ENCODE peak calls at places on chromosome 21, in six cellular contexts. A is 8988T, D is spleen, J is skeletal muscle cell, H is ovary, L is HS-5. Q is an unnamed sample.

GRCh38 chr21:42480736-42481135 is 15.3 kb downstream of the RSPH1 start:
- DNase-seq in A (no peak), D (no peak), J (no peak), H (no peak), L (no peak), Q (no peak)

GRCh38 chr21:39854572-39854971 is 12.7 kb upstream of the PCP4 start:
- DNase-seq in A (no peak), D (no peak), J (no peak), H (no peak), L (no peak), Q (no peak)

GRCh38 chr21:17775431-17776126 is 43.6 kb downstream of the C21orf91 start:
- DNase-seq in A (no peak), D (peak; percentile 87), J (no peak), H (no peak), L (no peak), Q (no peak)

GRCh38 chr21:28298251-28298672 is 694.4 kb downstream of the LTN1 start:
- DNase-seq in A (no peak), D (no peak), J (no peak), H (no peak), L (no peak), Q (no peak)

GRCh38 chr21:29184047-29184446 is 53.6 kb downstream of the MAP3K7CL start:
- DNase-seq in A (no peak), D (no peak), J (no peak), H (no peak), L (no peak), Q (no peak)

GRCh38 chr21:35395728-35396127 is 346.6 kb upstream of the RUNX1 start:
- DNase-seq in A (no peak), D (no peak), J (peak; percentile 18), H (no peak), L (no peak), Q (no peak)

GRCh38 chr21:35578350-35578782 is 482.0 kb downstream of the SETD4 start:
- DNase-seq in A (no peak), D (no peak), J (peak; percentile 89), H (no peak), L (no peak), Q (no peak)

GRCh38 chr21:45991606-45992301 is 10.2 kb downstream of the COL6A1 start:
- DNase-seq in A (peak; percentile 8), D (peak; percentile 47), J (no peak), H (peak; percentile 6), L (no peak), Q (peak; percentile 58)

GRCh38 chr21:46393451-46393940 is 65.2 kb upstream of the DIP2A start:
- DNase-seq in A (no peak), D (no peak), J (no peak), H (peak; percentile 58), L (no peak), Q (peak; percentile 88)

GRCh38 chr21:8997011-8997440 is 1524.4 kb upstream of the TPTE start:
- DNase-seq in A (no peak), D (no peak), J (no peak), H (no peak), L (no peak), Q (no peak)

GRCh38 chr21:39713905-39714304 is 31.1 kb upstream of the IGSF5 start:
- DNase-seq in A (no peak), D (no peak), J (no peak), H (peak; percentile 40), L (no peak), Q (no peak)

GRCh38 chr21:28439852-28440251 is 552.8 kb downstream of the LTN1 start:
- DNase-seq in A (no peak), D (no peak), J (no peak), H (no peak), L (no peak), Q (no peak)

GRCh38 chr21:42561742-42562141 is 48.1 kb downstream of the SLC37A1 start:
- DNase-seq in A (no peak), D (peak; percentile 81), J (no peak), H (no peak), L (no peak), Q (no peak)

GRCh38 chr21:43933146-43933673 is 68.2 kb downstream of the AGPAT3 start:
- DNase-seq in A (no peak), D (no peak), J (no peak), H (no peak), L (no peak), Q (no peak)

GRCh38 chr21:31999810-32000468 is 127.1 kb downstream of the HUNK start:
- DNase-seq in A (no peak), D (no peak), J (no peak), H (no peak), L (no peak), Q (no peak)

GRCh38 chr21:38661296-38662223 is 144.2 kb upstream of the ETS2 start:
- DNase-seq in A (no peak), D (peak; percentile 76), J (no peak), H (peak; percentile 15), L (no peak), Q (no peak)

GRCh38 chr21:18812308-18812707 is 408.7 kb upstream of the TMPRSS15 start:
- DNase-seq in A (no peak), D (no peak), J (no peak), H (no peak), L (no peak), Q (no peak)

GRCh38 chr21:37592496-37592895 is 225.9 kb downstream of the DYRK1A start:
- DNase-seq in A (no peak), D (no peak), J (no peak), H (no peak), L (no peak), Q (no peak)

GRCh38 chr21:43193651-43194302 is 25.0 kb downstream of the CRYAA start:
- DNase-seq in A (no peak), D (peak; percentile 65), J (peak; percentile 56), H (no peak), L (peak; percentile 73), Q (no peak)

GRCh38 chr21:41470054-41470453 is 37.9 kb downstream of the TMPRSS2 start:
- DNase-seq in A (no peak), D (no peak), J (no peak), H (no peak), L (no peak), Q (no peak)

GRCh38 chr21:38499296-38499695 is 1.0 kb upstream of the ERG start:
- DNase-seq in A (no peak), D (no peak), J (no peak), H (no peak), L (no peak), Q (no peak)

GRCh38 chr21:39385299-39386145 is 36.6 kb upstream of the HMGN1 start:
- DNase-seq in A (no peak), D (peak; percentile 94), J (peak; percentile 40), H (peak; percentile 82), L (no peak), Q (no peak)

GRCh38 chr21:39676054-39676771 is 63.5 kb downstream of the B3GALT5 start:
- DNase-seq in A (no peak), D (no peak), J (peak; percentile 54), H (no peak), L (no peak), Q (no peak)

GRCh38 chr21:40254540-40255455 is 387.6 kb downstream of the PCP4 start:
- DNase-seq in A (no peak), D (no peak), J (peak; percentile 19), H (no peak), L (no peak), Q (no peak)

GRCh38 chr21:42107881-42108553 is 36.9 kb downstream of the UMODL1 start:
- DNase-seq in A (peak; percentile 95), D (peak; percentile 90), J (no peak), H (peak; percentile 29), L (no peak), Q (peak; percentile 91)

GRCh38 chr21:14119038-14119437 is 91.7 kb downstream of the LIPI start:
- DNase-seq in A (no peak), D (no peak), J (no peak), H (no peak), L (no peak), Q (no peak)

GRCh38 chr21:41711416-41712023 is 55.3 kb downstream of the RIPK4 start:
- DNase-seq in A (no peak), D (no peak), J (no peak), H (no peak), L (no peak), Q (peak; percentile 62)

GRCh38 chr21:36910581-36911307 is 55.7 kb downstream of the HLCS start:
- DNase-seq in A (no peak), D (no peak), J (peak; percentile 53), H (no peak), L (no peak), Q (no peak)

GRCh38 chr21:34790834-34791233 is 122.0 kb downstream of the CLIC6 start:
- DNase-seq in A (no peak), D (no peak), J (no peak), H (no peak), L (no peak), Q (no peak)